ENCODE peak calls at places on chromosomes 11 and 22, in nine cellular contexts. A is activated CD8-positive, alpha-beta T cell treated with anti-CD3 and anti-CD28 coated beads for 36 hours; H is anterior cingulate cortex; O is HT1080; N is kidney tubule cell; R is islet precursor cell; X is Daoy; J is activated naive CD4-positive, alpha-beta T cell; Q is stimulated activated CD8-positive, alpha-beta memory T cell treated with anti-CD3 and anti-CD28 coated beads, Interleukin-15, amount 100 ng/mL, for 1 hour. W is an unnamed sample.

GRCh38 chr22:37165940-37166674 is 16.4 kb upstream of the IL2RB start:
- DNase-seq in A (peak; percentile 43), H (no peak), O (no peak), N (no peak), R (no peak), X (no peak), J (peak; percentile 37), Q (no peak), W (no peak)

GRCh38 chr22:37240941-37241320 is 3.1 kb downstream of the RAC2 start:
- DNase-seq in A (peak; percentile 55), H (no peak), O (no peak), N (no peak), R (no peak), X (no peak), J (no peak), Q (no peak), W (no peak)

GRCh38 chr22:32785636-32786418 is 15.7 kb upstream of the TIMP3 start:
- DNase-seq in A (no peak), H (no peak), O (no peak), N (no peak), R (peak; percentile 93), X (no peak), J (no peak), Q (no peak), W (no peak)

GRCh38 chr22:41619979-41620645 is 731 bp downstream of the DESI1 start:
- DNase-seq in A (peak; percentile 68), H (no peak), O (peak; percentile 7), N (peak; percentile 55), R (peak; percentile 80), X (peak; percentile 41), J (peak; percentile 7), Q (no peak), W (no peak)

GRCh38 chr11:69938206-69938605 is 119.0 kb upstream of the FGF3 start:
- DNase-seq in A (no peak), H (no peak), O (no peak), N (no peak), R (no peak), X (no peak), J (no peak), Q (no peak), W (no peak)

GRCh38 chr11:134676516-134677287 is 264.7 kb upstream of the B3GAT1 start:
- DNase-seq in A (no peak), H (no peak), O (no peak), N (no peak), R (no peak), X (no peak), J (no peak), Q (no peak), W (no peak)

GRCh38 chr11:123630126-123630531 is 24.3 kb downstream of the SCN3B start:
- DNase-seq in A (no peak), H (no peak), O (no peak), N (no peak), R (no peak), X (no peak), J (no peak), Q (no peak), W (no peak)

GRCh38 chr11:27282141-27282590 is 80.8 kb downstream of the CCDC34 start:
- DNase-seq in A (no peak), H (no peak), O (peak; percentile 69), N (no peak), R (no peak), X (peak; percentile 89), J (no peak), Q (no peak), W (peak; percentile 95)

GRCh38 chr11:110125632-110126031 is 32.4 kb downstream of the ZC3H12C start:
- DNase-seq in A (no peak), H (no peak), O (peak; percentile 39), N (peak; percentile 87), R (peak; percentile 86), X (peak; percentile 13), J (no peak), Q (no peak), W (no peak)

GRCh38 chr22:20957691-20958440 is 9.2 kb upstream of the AIFM3 start:
- DNase-seq in A (no peak), H (no peak), O (no peak), N (peak; percentile 62), R (peak; percentile 75), X (no peak), J (no peak), Q (no peak), W (no peak)

GRCh38 chr22:34845391-34845790 is 220.6 kb upstream of the ISX start:
- DNase-seq in A (no peak), H (no peak), O (no peak), N (peak; percentile 79), R (no peak), X (no peak), J (no peak), Q (no peak), W (no peak)

GRCh38 chr11:8566613-8567210 is 27.3 kb downstream of the STK33 start:
- DNase-seq in A (no peak), H (no peak), O (peak; percentile 58), N (peak; percentile 60), R (no peak), X (peak; percentile 21), J (no peak), Q (no peak), W (peak; percentile 12)

GRCh38 chr11:93842461-93842860 is 8.0 kb downstream of the VSTM5 start:
- DNase-seq in A (no peak), H (no peak), O (peak; percentile 89), N (peak; percentile 75), R (peak; percentile 47), X (peak; percentile 96), J (no peak), Q (no peak), W (peak; percentile 28)

GRCh38 chr22:48827904-48828555 is 999.6 kb downstream of the BRD1 start:
- DNase-seq in A (no peak), H (no peak), O (no peak), N (no peak), R (peak; percentile 42), X (no peak), J (no peak), Q (no peak), W (no peak)

GRCh38 chr11:28420099-28420498 is 311.9 kb downstream of the METTL15 start:
- DNase-seq in A (no peak), H (no peak), O (no peak), N (no peak), R (no peak), X (no peak), J (no peak), Q (no peak), W (no peak)

GRCh38 chr11:789951-790350 is at the start of gene CEND1:
- DNase-seq in A (peak; percentile 50), H (no peak), O (no peak), N (peak; percentile 35), R (no peak), X (peak; percentile 61), J (no peak), Q (no peak), W (no peak)

GRCh38 chr11:18527512-18527911 is 770 bp upstream of the TSG101 start:
- DNase-seq in A (no peak), H (no peak), O (peak; percentile 52), N (peak; percentile 78), R (no peak), X (peak; percentile 6), J (no peak), Q (no peak), W (peak; percentile 50)